ENCODE peak calls at places on chromosome 20, in nine cellular contexts. D is iris pigment epithelial cell; H is activated CD8-positive, alpha-beta memory T cell treated with anti-CD3 and anti-CD28 coated beads, Interleukin-2, amount 50 U/mL, for 4 hours; C is fibroblast of lung; K is GM12891; L is mesendoderm; U is HFFc6; N is AG09309; T is AG08396. S is an unnamed sample.

GRCh38 chr20:43987531-43987930 is 72.9 kb downstream of the TOX2 start:
- DNase-seq in D (no peak), H (no peak), C (no peak), K (no peak), L (no peak), U (no peak), N (no peak), T (no peak), S (no peak)

GRCh38 chr20:62812907-62813200 is 4.0 kb upstream of the COL9A3 start:
- DNase-seq in D (no peak), H (no peak), C (no peak), K (no peak), L (no peak), U (no peak), N (no peak), T (no peak), S (no peak)

GRCh38 chr20:49037962-49038387 is 8.1 kb upstream of the CSE1L start:
- DNase-seq in D (peak; percentile 20), H (no peak), C (no peak), K (no peak), L (no peak), U (no peak), N (no peak), T (no peak), S (no peak)

GRCh38 chr20:47336013-47336754 is 20.3 kb downstream of the ZMYND8 start:
- DNase-seq in D (peak; percentile 83), H (no peak), C (peak; percentile 84), K (no peak), L (no peak), U (peak; percentile 86), N (peak; percentile 64), T (peak; percentile 64), S (peak; percentile 33)

GRCh38 chr20:1382670-1383069 is 10.2 kb downstream of the FKBP1A start:
- DNase-seq in D (no peak), H (no peak), C (peak; percentile 45), K (no peak), L (no peak), U (no peak), N (no peak), T (no peak), S (no peak)

GRCh38 chr20:56460459-56460858 is 8.0 kb upstream of the RTF2 start:
- DNase-seq in D (no peak), H (no peak), C (no peak), K (no peak), L (no peak), U (no peak), N (no peak), T (no peak), S (no peak)

GRCh38 chr20:57570145-57570850 is 9.4 kb downstream of the PCK1 start:
- DNase-seq in D (no peak), H (no peak), C (no peak), K (no peak), L (no peak), U (no peak), N (no peak), T (no peak), S (no peak)

GRCh38 chr20:10619427-10619826 is 54.4 kb downstream of the JAG1 start:
- DNase-seq in D (peak; percentile 83), H (no peak), C (peak; percentile 96), K (no peak), L (peak; percentile 92), U (peak; percentile 82), N (peak; percentile 94), T (peak; percentile 59), S (no peak)

GRCh38 chr20:6558361-6558760 is 209.1 kb upstream of the BMP2 start:
- DNase-seq in D (peak; percentile 36), H (no peak), C (no peak), K (no peak), L (peak; percentile 71), U (no peak), N (no peak), T (no peak), S (no peak)

GRCh38 chr20:38223743-38224100 is 36.8 kb downstream of the KIAA1755 start:
- DNase-seq in D (no peak), H (no peak), C (no peak), K (no peak), L (no peak), U (no peak), N (no peak), T (no peak), S (no peak)

GRCh38 chr20:35489717-35490116 is 34.3 kb downstream of the CEP250 start:
- DNase-seq in D (no peak), H (no peak), C (no peak), K (no peak), L (no peak), U (no peak), N (no peak), T (no peak), S (no peak)

GRCh38 chr20:37669773-37670236 is 24.0 kb upstream of the CTNNBL1 start:
- DNase-seq in D (no peak), H (no peak), C (no peak), K (no peak), L (no peak), U (no peak), N (no peak), T (no peak), S (no peak)

S was measured in OCI-LY7.